ENCODE peak calls at places on chromosomes 1 and 21, in seven cellular contexts. D, H, M, P, L, E and G are unnamed samples.
A peak's percentile ranks its signal among the peaks of the same experiment; 100 is the strongest.

GRCh38 chr1:164423136-164423535 is 135.8 kb upstream of the PBX1 start:
- DNase-seq in D (no peak), H (no peak), M (peak; percentile 3), P (no peak), L (no peak), E (peak; percentile 10), G (no peak)

GRCh38 chr1:153417136-153417888 is 992 bp downstream of the S100A7A start:
- DNase-seq in D (no peak), H (no peak), M (no peak), P (no peak), L (no peak), E (no peak), G (no peak)

GRCh38 chr1:36132029-36132428 is 7.0 kb upstream of the COL8A2 start:
- DNase-seq in D (no peak), H (no peak), M (no peak), P (no peak), L (no peak), E (no peak), G (no peak)

GRCh38 chr1:11302366-11302765 is 29.4 kb downstream of the UBIAD1 start:
- DNase-seq in D (no peak), H (no peak), M (no peak), P (no peak), L (no peak), E (no peak), G (no peak)

GRCh38 chr1:161166669-161167548 is 683 bp downstream of the PPOX start:
- DNase-seq in D (no peak), H (no peak), M (peak; percentile 40), P (no peak), L (peak; percentile 37), E (no peak), G (no peak)

GRCh38 chr1:230382060-230382491 is 44.1 kb downstream of the PGBD5 start:
- DNase-seq in D (peak; percentile 28), H (no peak), M (no peak), P (no peak), L (no peak), E (no peak), G (no peak)

GRCh38 chr1:160097911-160098851 is at the start of gene IGSF8:
- DNase-seq in D (peak; percentile 78), H (peak; percentile 93), M (peak; percentile 89), P (peak; percentile 92), L (peak; percentile 93), E (peak; percentile 74), G (peak; percentile 78)

GRCh38 chr1:157000686-157001085 is 44.9 kb downstream of the ARHGEF11 start:
- DNase-seq in D (no peak), H (no peak), M (peak; percentile 7), P (no peak), L (no peak), E (no peak), G (peak; percentile 10)

GRCh38 chr1:21175670-21176581 is 771 bp downstream of the EIF4G3 start:
- DNase-seq in D (peak; percentile 45), H (peak; percentile 45), M (peak; percentile 51), P (peak; percentile 45), L (peak; percentile 39), E (no peak), G (no peak)

GRCh38 chr1:208101661-208102431 is 142.3 kb downstream of the PLXNA2 start:
- DNase-seq in D (no peak), H (peak; percentile 39), M (peak; percentile 61), P (peak; percentile 52), L (no peak), E (peak; percentile 62), G (peak; percentile 90)

GRCh38 chr1:210143465-210144062 is 89.0 kb upstream of the SERTAD4 start:
- DNase-seq in D (peak; percentile 57), H (peak; percentile 70), M (peak; percentile 86), P (peak; percentile 81), L (peak; percentile 65), E (peak; percentile 73), G (peak; percentile 82)

GRCh38 chr21:43866233-43866632 is 1.2 kb downstream of the AGPAT3 start:
- DNase-seq in D (no peak), H (peak; percentile 55), M (peak; percentile 79), P (peak; percentile 53), L (peak; percentile 47), E (peak; percentile 60), G (peak; percentile 36)

GRCh38 chr1:204872262-204872881 is 1.7 kb downstream of the NFASC start:
- DNase-seq in D (no peak), H (no peak), M (no peak), P (no peak), L (no peak), E (peak; percentile 79), G (no peak)

GRCh38 chr1:85550784-85551516 is 29.6 kb upstream of the CCN1 start:
- DNase-seq in D (no peak), H (no peak), M (peak; percentile 79), P (no peak), L (no peak), E (peak; percentile 62), G (peak; percentile 48)

GRCh38 chr1:88488277-88488676 is 195.8 kb upstream of the PKN2 start:
- DNase-seq in D (no peak), H (no peak), M (peak; percentile 24), P (no peak), L (no peak), E (no peak), G (no peak)

GRCh38 chr1:165898837-165899236 is 71.4 kb downstream of the UCK2 start:
- DNase-seq in D (no peak), H (no peak), M (peak; percentile 98), P (peak; percentile 32), L (no peak), E (peak; percentile 99), G (peak; percentile 96)

GRCh38 chr21:32735524-32735923 is 7.7 kb upstream of the SYNJ1 start:
- DNase-seq in D (no peak), H (no peak), M (no peak), P (no peak), L (no peak), E (no peak), G (no peak)

GRCh38 chr1:224433671-224434446 is 738 bp downstream of the WDR26 start:
- DNase-seq in D (peak; percentile 21), H (peak; percentile 44), M (peak; percentile 37), P (peak; percentile 41), L (peak; percentile 58), E (peak; percentile 13), G (peak; percentile 10)

GRCh38 chr1:44777547-44777946 is 2.2 kb downstream of the RPS8 start:
- DNase-seq in D (no peak), H (no peak), M (no peak), P (no peak), L (no peak), E (no peak), G (no peak)

DNA sequence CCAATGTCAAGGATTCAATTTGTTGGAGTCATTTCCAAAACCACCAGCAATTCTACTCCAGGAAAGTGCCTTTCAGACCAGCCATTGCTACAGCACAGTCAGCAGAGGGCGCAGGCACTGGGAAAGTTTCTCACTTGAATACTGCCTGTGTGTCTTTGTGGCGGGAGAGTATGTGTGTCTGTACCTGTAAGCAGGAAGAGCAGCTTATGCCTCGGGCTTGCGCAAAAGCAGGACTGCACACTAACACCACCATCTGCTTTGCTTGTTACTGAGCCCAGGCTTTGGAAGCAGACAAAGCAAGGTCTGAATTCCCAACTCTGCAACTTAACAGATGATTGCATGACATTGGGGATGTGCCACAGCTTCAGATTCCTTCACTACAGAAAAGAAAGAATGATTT is 7.0 kb upstream of the CTSE start:
- DNase-seq in D (peak; percentile 58), H (peak; percentile 41), M (peak; percentile 81), P (peak; percentile 52), L (peak; percentile 93), E (peak; percentile 62), G (peak; percentile 71)
- TF ChIP-seq CTCF in D (peak; percentile 85), H (no peak), M (peak; percentile 97), P (peak; percentile 67), L (peak; percentile 99), E (peak; percentile 96), G (peak; percentile 100)

GRCh38 chr1:31936278-31936965 is 1.7 kb downstream of the PTP4A2 start:
- DNase-seq in D (no peak), H (no peak), M (peak; percentile 26), P (no peak), L (peak; percentile 56), E (peak; percentile 17), G (no peak)
- H3K4me3 ChIP-seq in D (peak overlapping the region; percentile 83), H (peak overlapping the region; percentile 61), M (peak overlapping the region; percentile 70), P (peak overlapping the region; percentile 86), L (peak overlapping the region; percentile 91), E (peak overlapping the region; percentile 98), G (peak overlapping the region; percentile 86)

DNA sequence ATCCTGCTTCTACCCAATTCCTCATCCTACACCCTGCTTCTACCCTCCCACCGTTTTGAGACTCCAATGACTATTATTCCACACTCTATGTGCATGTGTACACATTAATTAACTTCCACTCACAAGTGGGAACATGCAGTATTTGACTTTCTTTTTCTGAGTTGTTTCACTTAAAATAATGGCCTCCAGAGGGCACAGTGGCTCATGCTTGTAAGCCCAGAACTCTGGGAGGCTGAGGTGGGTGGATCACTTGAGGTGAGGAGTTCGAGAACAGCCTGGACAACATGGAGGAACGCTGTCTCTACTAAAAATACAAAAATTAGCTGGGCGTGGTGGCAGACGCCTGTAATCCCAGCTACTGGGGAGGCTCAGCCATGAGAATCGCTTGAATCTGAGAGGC is 464.8 kb downstream of the PTBP2 start:
- DNase-seq in D (no peak), H (no peak), M (no peak), P (no peak), L (peak; percentile 24), E (no peak), G (peak; percentile 22)
- TF ChIP-seq CTCF in D (no peak), H (no peak), M (no peak), P (no peak), L (peak; percentile 67), E (peak; percentile 17), G (peak; percentile 20)

DNA sequence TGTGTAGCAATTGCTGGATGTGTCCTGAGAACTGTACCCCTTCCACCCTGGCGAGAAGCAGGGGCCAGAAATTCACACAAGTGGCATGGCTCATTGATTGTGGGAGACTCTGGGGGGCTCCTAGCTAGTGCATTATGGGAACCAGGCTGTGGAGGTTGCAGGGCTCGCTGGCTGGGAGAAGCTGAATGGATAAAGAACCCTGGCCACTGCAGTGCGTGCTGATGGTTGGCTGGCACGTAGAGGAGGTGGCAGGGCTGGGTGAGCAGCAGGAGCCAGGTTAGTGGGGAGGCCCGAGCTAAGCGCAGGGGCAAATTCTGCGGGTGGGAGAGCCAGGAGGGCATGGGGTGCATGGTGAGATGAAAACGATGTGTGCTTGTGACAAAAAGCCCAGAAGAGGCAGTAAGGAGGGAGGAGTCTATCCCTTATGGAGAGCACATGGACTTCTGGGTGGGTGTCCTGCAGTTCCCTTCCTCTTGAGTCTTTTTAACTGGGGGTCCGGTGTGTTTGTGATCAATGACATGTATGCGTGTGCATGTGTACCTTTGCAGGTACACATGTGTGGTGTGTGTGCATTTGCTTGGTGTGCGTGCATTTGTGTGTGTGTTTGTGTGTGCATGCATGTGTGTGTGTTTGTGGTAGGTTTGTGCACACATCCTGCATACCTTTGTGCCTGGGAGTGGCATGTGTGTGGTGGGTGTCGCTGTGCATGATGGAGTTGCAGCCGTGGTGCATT is 3.6 kb downstream of the GUK1 start:
- DNase-seq in D (no peak), H (no peak), M (no peak), P (no peak), L (no peak), E (no peak), G (no peak)
- H3K4me3 ChIP-seq in D (no peak overlapping the region), H (no peak overlapping the region), M (no peak overlapping the region), P (no peak overlapping the region), L (no peak overlapping the region), E (no peak overlapping the region), G (no peak overlapping the region)